ENCODE peak calls at places on chromosomes 4 and X, in seven cellular contexts. One of them, this sample, is unnamed.
A peak's percentile ranks its signal among the peaks of the same experiment; 100 is the strongest.

GRCh38 chr4:8009710-8010534 is 70.3 kb upstream of the AFAP1 start:
- DNase-seq in GM13976: no peak
- DNase-seq in GDM1: no peak
- DNase-seq in mesothelial cell of epicardium: no peak
- DNase-seq in RWPE1: no peak
- DNase-seq in AG20443: no peak
- DNase-seq in amygdala: no peak
- DNase-seq in this sample: no peak

GRCh38 chrX:142978130-142978684 is 47.5 kb upstream of the SPANXN4 start:
- DNase-seq in GM13976: peak; percentile 20
- DNase-seq in GDM1: no peak
- DNase-seq in mesothelial cell of epicardium: no peak
- DNase-seq in RWPE1: no peak
- DNase-seq in AG20443: no peak
- DNase-seq in amygdala: no peak
- DNase-seq in this sample: no peak

GRCh38 chr4:53205970-53206369 is 159.9 kb downstream of the SCFD2 start:
- DNase-seq in GM13976: no peak
- DNase-seq in GDM1: no peak
- DNase-seq in mesothelial cell of epicardium: no peak
- DNase-seq in RWPE1: no peak
- DNase-seq in AG20443: no peak
- DNase-seq in amygdala: no peak
- DNase-seq in this sample: no peak

GRCh38 chr4:150867148-150867547 is 147.9 kb downstream of the LRBA start:
- DNase-seq in GM13976: peak; percentile 65
- DNase-seq in GDM1: peak; percentile 27
- DNase-seq in mesothelial cell of epicardium: no peak
- DNase-seq in RWPE1: peak; percentile 67
- DNase-seq in AG20443: peak; percentile 71
- DNase-seq in amygdala: no peak
- DNase-seq in this sample: no peak

GRCh38 chrX:11533211-11533651 is 132.5 kb downstream of the ARHGAP6 start:
- DNase-seq in GM13976: peak; percentile 34
- DNase-seq in GDM1: peak; percentile 26
- DNase-seq in mesothelial cell of epicardium: no peak
- DNase-seq in RWPE1: peak; percentile 53
- DNase-seq in AG20443: peak; percentile 41
- DNase-seq in amygdala: no peak
- DNase-seq in this sample: no peak

GRCh38 chr4:81405900-81406401 is 65.8 kb downstream of the RASGEF1B start:
- DNase-seq in GM13976: peak; percentile 61
- DNase-seq in GDM1: peak; percentile 25
- DNase-seq in mesothelial cell of epicardium: no peak
- DNase-seq in RWPE1: peak; percentile 66
- DNase-seq in AG20443: peak; percentile 78
- DNase-seq in amygdala: no peak
- DNase-seq in this sample: peak; percentile 48

GRCh38 chr4:186924723-186925122 is 201.1 kb upstream of the FAT1 start:
- DNase-seq in GM13976: no peak
- DNase-seq in GDM1: no peak
- DNase-seq in mesothelial cell of epicardium: no peak
- DNase-seq in RWPE1: no peak
- DNase-seq in AG20443: no peak
- DNase-seq in amygdala: no peak
- DNase-seq in this sample: no peak

GRCh38 chr4:26124753-26125236 is 196.0 kb upstream of the RBPJ start:
- DNase-seq in GM13976: no peak
- DNase-seq in GDM1: no peak
- DNase-seq in mesothelial cell of epicardium: no peak
- DNase-seq in RWPE1: peak; percentile 16
- DNase-seq in AG20443: peak; percentile 71
- DNase-seq in amygdala: no peak
- DNase-seq in this sample: no peak

GRCh38 chrX:71652405-71652804 is 14.9 kb upstream of the LOC101059915 start:
- DNase-seq in GM13976: peak; percentile 44
- DNase-seq in GDM1: peak; percentile 25
- DNase-seq in mesothelial cell of epicardium: no peak
- DNase-seq in RWPE1: peak; percentile 13
- DNase-seq in AG20443: peak; percentile 56
- DNase-seq in amygdala: no peak
- DNase-seq in this sample: no peak

GRCh38 chr4:80058740-80059139 is 14.3 kb downstream of the ANTXR2 start:
- DNase-seq in GM13976: peak; percentile 42
- DNase-seq in GDM1: peak; percentile 74
- DNase-seq in mesothelial cell of epicardium: no peak
- DNase-seq in RWPE1: no peak
- DNase-seq in AG20443: peak; percentile 13
- DNase-seq in amygdala: no peak
- DNase-seq in this sample: no peak

GRCh38 chrX:18877472-18877871 is 106.4 kb downstream of the PHKA2 start:
- DNase-seq in GM13976: no peak
- DNase-seq in GDM1: no peak
- DNase-seq in mesothelial cell of epicardium: no peak
- DNase-seq in RWPE1: no peak
- DNase-seq in AG20443: no peak
- DNase-seq in amygdala: no peak
- DNase-seq in this sample: no peak

GRCh38 chr4:1201851-1202525 is 29.6 kb upstream of the SPON2 start:
- DNase-seq in GM13976: no peak
- DNase-seq in GDM1: peak; percentile 67
- DNase-seq in mesothelial cell of epicardium: no peak
- DNase-seq in RWPE1: no peak
- DNase-seq in AG20443: no peak
- DNase-seq in amygdala: no peak
- DNase-seq in this sample: no peak

GRCh38 chr4:1808851-1809753 is 16.0 kb downstream of the FGFR3 start:
- DNase-seq in GM13976: no peak
- DNase-seq in GDM1: no peak
- DNase-seq in mesothelial cell of epicardium: no peak
- DNase-seq in RWPE1: no peak
- DNase-seq in AG20443: no peak
- DNase-seq in amygdala: no peak
- DNase-seq in this sample: no peak

GRCh38 chr4:65670331-65671031 is at the start of gene EPHA5:
- DNase-seq in GM13976: peak; percentile 19
- DNase-seq in GDM1: no peak
- DNase-seq in mesothelial cell of epicardium: peak; percentile 59
- DNase-seq in RWPE1: peak; percentile 50
- DNase-seq in AG20443: peak; percentile 56
- DNase-seq in amygdala: peak; percentile 63
- DNase-seq in this sample: peak; percentile 74

GRCh38 chr4:139921551-139922184 is 232.3 kb downstream of the MAML3 start:
- DNase-seq in GM13976: no peak
- DNase-seq in GDM1: no peak
- DNase-seq in mesothelial cell of epicardium: no peak
- DNase-seq in RWPE1: no peak
- DNase-seq in AG20443: no peak
- DNase-seq in amygdala: no peak
- DNase-seq in this sample: no peak

GRCh38 chr4:26105815-26106699 is 192.0 kb downstream of the SMIM20 start:
- DNase-seq in GM13976: no peak
- DNase-seq in GDM1: no peak
- DNase-seq in mesothelial cell of epicardium: no peak
- DNase-seq in RWPE1: peak; percentile 59
- DNase-seq in AG20443: peak; percentile 41
- DNase-seq in amygdala: no peak
- DNase-seq in this sample: no peak

GRCh38 chrX:123626962-123627361 is 105.9 kb downstream of the THOC2 start:
- DNase-seq in GM13976: no peak
- DNase-seq in GDM1: no peak
- DNase-seq in mesothelial cell of epicardium: no peak
- DNase-seq in RWPE1: no peak
- DNase-seq in AG20443: peak; percentile 9
- DNase-seq in amygdala: no peak
- DNase-seq in this sample: no peak

GRCh38 chr4:109873791-109874514 is 26.0 kb downstream of the LRIT3 start:
- DNase-seq in GM13976: no peak
- DNase-seq in GDM1: no peak
- DNase-seq in mesothelial cell of epicardium: no peak
- DNase-seq in RWPE1: no peak
- DNase-seq in AG20443: peak; percentile 11
- DNase-seq in amygdala: no peak
- DNase-seq in this sample: no peak

GRCh38 chr4:172357006-172357405 is 543.8 kb downstream of the GALNTL6 start:
- DNase-seq in GM13976: no peak
- DNase-seq in GDM1: no peak
- DNase-seq in mesothelial cell of epicardium: no peak
- DNase-seq in RWPE1: no peak
- DNase-seq in AG20443: no peak
- DNase-seq in amygdala: no peak
- DNase-seq in this sample: no peak

GRCh38 chr4:172666711-172667368 is 501.8 kb upstream of the GALNT7 start:
- DNase-seq in GM13976: no peak
- DNase-seq in GDM1: no peak
- DNase-seq in mesothelial cell of epicardium: no peak
- DNase-seq in RWPE1: no peak
- DNase-seq in AG20443: no peak
- DNase-seq in amygdala: no peak
- DNase-seq in this sample: no peak

GRCh38 chr4:6380746-6381411 is 91.5 kb downstream of the PPP2R2C start:
- DNase-seq in GM13976: no peak
- DNase-seq in GDM1: no peak
- DNase-seq in mesothelial cell of epicardium: no peak
- DNase-seq in RWPE1: no peak
- DNase-seq in AG20443: no peak
- DNase-seq in amygdala: no peak
- DNase-seq in this sample: no peak

GRCh38 chrX:1661048-1661921 is 46.4 kb downstream of the ASMT start:
- DNase-seq in GM13976: peak; percentile 90
- DNase-seq in GDM1: no peak
- DNase-seq in mesothelial cell of epicardium: no peak
- DNase-seq in RWPE1: peak; percentile 5
- DNase-seq in AG20443: no peak
- DNase-seq in amygdala: peak; percentile 7
- DNase-seq in this sample: no peak

GRCh38 chr4:41865981-41866798 is 69.0 kb upstream of the TMEM33 start:
- DNase-seq in GM13976: no peak
- DNase-seq in GDM1: no peak
- DNase-seq in mesothelial cell of epicardium: no peak
- DNase-seq in RWPE1: no peak
- DNase-seq in AG20443: no peak
- DNase-seq in amygdala: no peak
- DNase-seq in this sample: no peak

GRCh38 chr4:38281416-38282071 is 321.3 kb downstream of the PTTG2 start:
- DNase-seq in GM13976: no peak
- DNase-seq in GDM1: no peak
- DNase-seq in mesothelial cell of epicardium: no peak
- DNase-seq in RWPE1: peak; percentile 19
- DNase-seq in AG20443: peak; percentile 48
- DNase-seq in amygdala: no peak
- DNase-seq in this sample: no peak

GRCh38 chrX:16695079-16695676 is 17.3 kb downstream of the CTPS2 start:
- DNase-seq in GM13976: peak; percentile 65
- DNase-seq in GDM1: peak; percentile 25
- DNase-seq in mesothelial cell of epicardium: no peak
- DNase-seq in RWPE1: peak; percentile 30
- DNase-seq in AG20443: peak; percentile 44
- DNase-seq in amygdala: peak; percentile 17
- DNase-seq in this sample: no peak

GRCh38 chr4:184755278-184755677 is 21.4 kb upstream of the CENPU start:
- DNase-seq in GM13976: no peak
- DNase-seq in GDM1: no peak
- DNase-seq in mesothelial cell of epicardium: no peak
- DNase-seq in RWPE1: peak; percentile 77
- DNase-seq in AG20443: peak; percentile 80
- DNase-seq in amygdala: no peak
- DNase-seq in this sample: no peak

GRCh38 chr4:132334081-132334480 is 815.0 kb upstream of the PCDH10 start:
- DNase-seq in GM13976: no peak
- DNase-seq in GDM1: no peak
- DNase-seq in mesothelial cell of epicardium: no peak
- DNase-seq in RWPE1: no peak
- DNase-seq in AG20443: no peak
- DNase-seq in amygdala: no peak
- DNase-seq in this sample: no peak

GRCh38 chr4:41360214-41360910 is 103.6 kb downstream of the UCHL1 start:
- DNase-seq in GM13976: peak; percentile 48
- DNase-seq in GDM1: no peak
- DNase-seq in mesothelial cell of epicardium: peak; percentile 61
- DNase-seq in RWPE1: peak; percentile 60
- DNase-seq in AG20443: peak; percentile 86
- DNase-seq in amygdala: peak; percentile 77
- DNase-seq in this sample: peak; percentile 78

GRCh38 chr4:135185256-135185655 is 983.7 kb upstream of the PABPC4L start:
- DNase-seq in GM13976: no peak
- DNase-seq in GDM1: no peak
- DNase-seq in mesothelial cell of epicardium: no peak
- DNase-seq in RWPE1: no peak
- DNase-seq in AG20443: no peak
- DNase-seq in amygdala: no peak
- DNase-seq in this sample: no peak

GRCh38 chrX:23854945-23855344 is 52.8 kb downstream of the APOO start:
- DNase-seq in GM13976: no peak
- DNase-seq in GDM1: no peak
- DNase-seq in mesothelial cell of epicardium: no peak
- DNase-seq in RWPE1: no peak
- DNase-seq in AG20443: no peak
- DNase-seq in amygdala: no peak
- DNase-seq in this sample: no peak

GRCh38 chr4:75908555-75908954 is 6.3 kb upstream of the PPEF2 start:
- DNase-seq in GM13976: no peak
- DNase-seq in GDM1: no peak
- DNase-seq in mesothelial cell of epicardium: no peak
- DNase-seq in RWPE1: no peak
- DNase-seq in AG20443: no peak
- DNase-seq in amygdala: no peak
- DNase-seq in this sample: no peak

GRCh38 chr4:37827030-37827705 is 682 bp downstream of the PGM2 start:
- DNase-seq in GM13976: peak; percentile 28
- DNase-seq in GDM1: no peak
- DNase-seq in mesothelial cell of epicardium: no peak
- DNase-seq in RWPE1: peak; percentile 36
- DNase-seq in AG20443: peak; percentile 35
- DNase-seq in amygdala: no peak
- DNase-seq in this sample: no peak

GRCh38 chrX:10021461-10022272 is 54.5 kb downstream of the CLDN34 start:
- DNase-seq in GM13976: no peak
- DNase-seq in GDM1: no peak
- DNase-seq in mesothelial cell of epicardium: no peak
- DNase-seq in RWPE1: no peak
- DNase-seq in AG20443: no peak
- DNase-seq in amygdala: no peak
- DNase-seq in this sample: no peak

GRCh38 chr4:169906104-169906503 is 120.1 kb downstream of the MFAP3L start:
- DNase-seq in GM13976: no peak
- DNase-seq in GDM1: no peak
- DNase-seq in mesothelial cell of epicardium: no peak
- DNase-seq in RWPE1: no peak
- DNase-seq in AG20443: no peak
- DNase-seq in amygdala: no peak
- DNase-seq in this sample: no peak

GRCh38 chrX:38129366-38129765 is 91.3 kb downstream of the SRPX start:
- DNase-seq in GM13976: no peak
- DNase-seq in GDM1: no peak
- DNase-seq in mesothelial cell of epicardium: no peak
- DNase-seq in RWPE1: no peak
- DNase-seq in AG20443: no peak
- DNase-seq in amygdala: no peak
- DNase-seq in this sample: no peak

GRCh38 chr4:6909970-6910339 is 329 bp downstream of the TBC1D14 start:
- DNase-seq in GM13976: no peak
- DNase-seq in GDM1: no peak
- DNase-seq in mesothelial cell of epicardium: peak; percentile 45
- DNase-seq in RWPE1: no peak
- DNase-seq in AG20443: no peak
- DNase-seq in amygdala: no peak
- DNase-seq in this sample: no peak

GRCh38 chr4:70734971-70735370 is 13.2 kb downstream of the RUFY3 start:
- DNase-seq in GM13976: no peak
- DNase-seq in GDM1: no peak
- DNase-seq in mesothelial cell of epicardium: no peak
- DNase-seq in RWPE1: no peak
- DNase-seq in AG20443: no peak
- DNase-seq in amygdala: no peak
- DNase-seq in this sample: no peak

GRCh38 chr4:138035781-138036258 is 206.3 kb downstream of the SLC7A11 start:
- DNase-seq in GM13976: peak; percentile 45
- DNase-seq in GDM1: no peak
- DNase-seq in mesothelial cell of epicardium: no peak
- DNase-seq in RWPE1: peak; percentile 73
- DNase-seq in AG20443: peak; percentile 74
- DNase-seq in amygdala: no peak
- DNase-seq in this sample: no peak

This sample was measured in caudate nucleus.